ENCODE peak calls at places on chromosome 15, in five cellular contexts. C, B, Q, A and V are unnamed samples.

GRCh38 chr15:68614621-68615035 is 35.8 kb downstream of the CORO2B start:
- DNase-seq in C (no peak), A (no peak), B (no peak), Q (peak; percentile 50), V (no peak)

GRCh38 chr15:99703603-99704443 is 29.4 kb downstream of the LYSMD4 start:
- DNase-seq in C (no peak), Q (no peak), B (peak; percentile 95), A (peak; percentile 39), V (peak; percentile 61)

GRCh38 chr15:71571641-71572040 is 238.7 kb upstream of the NR2E3 start:
- DNase-seq in C (no peak), B (no peak), Q (no peak), A (no peak), V (no peak)

GRCh38 chr15:74392402-74392876 is 25.0 kb upstream of the CYP11A1 start:
- DNase-seq in A (no peak), B (peak; percentile 48), C (no peak), Q (peak; percentile 57), V (no peak)

GRCh38 chr15:70156781-70157261 is 59.1 kb upstream of the TLE3 start:
- DNase-seq in Q (no peak), C (no peak), B (peak; percentile 34), A (no peak), V (peak; percentile 57)

GRCh38 chr15:45185903-45186770 is 1.6 kb downstream of the SHF start:
- DNase-seq in Q (peak; percentile 36), C (no peak), A (no peak), B (peak; percentile 20), V (no peak)

GRCh38 chr15:62208367-62208766 is 43.3 kb upstream of the C2CD4B start:
- DNase-seq in C (no peak), B (no peak), A (no peak), Q (no peak), V (no peak)

GRCh38 chr15:42611532-42611931 is 36.1 kb downstream of the STARD9 start:
- DNase-seq in Q (no peak), B (no peak), A (no peak), C (no peak), V (no peak)

GRCh38 chr15:73010154-73011152 is 41.8 kb upstream of the NEO1 start:
- DNase-seq in Q (no peak), A (no peak), C (no peak), B (peak; percentile 22), V (no peak)

GRCh38 chr15:67080118-67080899 is 14.9 kb downstream of the SMAD3 start:
- DNase-seq in B (peak; percentile 66), Q (peak; percentile 76), A (peak; percentile 81), C (no peak), V (peak; percentile 54)

GRCh38 chr15:74548236-74548635 is 7.2 kb downstream of the ARID3B start:
- DNase-seq in A (no peak), C (no peak), Q (no peak), B (no peak), V (no peak)

GRCh38 chr15:70447081-70447480 is 316.3 kb downstream of the UACA start:
- DNase-seq in A (no peak), C (peak; percentile 21), Q (no peak), B (no peak), V (no peak)

GRCh38 chr15:93830221-93830765 is 401.1 kb upstream of the MCTP2 start:
- DNase-seq in A (no peak), C (no peak), Q (no peak), B (no peak), V (no peak)

GRCh38 chr15:92124669-92125068 is 269.0 kb upstream of the ST8SIA2 start:
- DNase-seq in B (no peak), Q (no peak), C (no peak), A (no peak), V (no peak)

GRCh38 chr15:81880314-81880713 is 165.5 kb downstream of the MEX3B start:
- DNase-seq in Q (no peak), C (no peak), B (no peak), A (no peak), V (no peak)

GRCh38 chr15:39578851-39579486 is 1.9 kb upstream of the THBS1 start:
- DNase-seq in Q (no peak), B (peak; percentile 52), A (no peak), C (no peak), V (no peak)

GRCh38 chr15:84979651-84980050 is 2.0 kb upstream of the PDE8A start:
- DNase-seq in B (no peak), C (no peak), A (peak; percentile 24), Q (peak; percentile 49), V (peak; percentile 47)

GRCh38 chr15:35603298-35603697 is 57.3 kb upstream of the DPH6 start:
- DNase-seq in B (peak; percentile 88), C (no peak), Q (no peak), A (no peak), V (no peak)

GRCh38 chr15:80619677-80620076 is 75.4 kb upstream of the ABHD17C start:
- DNase-seq in B (peak; percentile 43), C (no peak), Q (no peak), A (no peak), V (no peak)

GRCh38 chr15:94674251-94674650 is 442.9 kb downstream of the MCTP2 start:
- DNase-seq in B (no peak), A (no peak), Q (peak; percentile 16), C (no peak), V (no peak)

GRCh38 chr15:75436861-75437260 is 14.6 kb downstream of the SIN3A start:
- DNase-seq in A (no peak), Q (no peak), C (no peak), B (no peak), V (no peak)

GRCh38 chr15:23857028-23857641 is 170.0 kb upstream of the NDN start:
- DNase-seq in A (no peak), Q (peak; percentile 31), B (peak; percentile 22), C (no peak), V (peak; percentile 56)

GRCh38 chr15:69107025-69107620 is 53.3 kb upstream of the GLCE start:
- DNase-seq in C (no peak), Q (no peak), A (no peak), B (peak; percentile 21), V (no peak)

GRCh38 chr15:60673918-60674558 is 195.1 kb upstream of the ICE2 start:
- DNase-seq in B (peak; percentile 96), Q (peak; percentile 43), A (no peak), C (peak; percentile 56), V (peak; percentile 84)

GRCh38 chr15:55914446-55914845 is 79.0 kb downstream of the NEDD4 start:
- DNase-seq in C (no peak), B (no peak), Q (no peak), A (no peak), V (no peak)

GRCh38 chr15:57460208-57460816 is 84.0 kb downstream of the CGNL1 start:
- DNase-seq in C (no peak), B (no peak), A (no peak), Q (no peak), V (no peak)

GRCh38 chr15:101020451-101020850 is 101.3 kb downstream of the LRRK1 start:
- DNase-seq in C (no peak), Q (no peak), B (no peak), A (no peak), V (no peak)

GRCh38 chr15:70121656-70122297 is 24.1 kb upstream of the TLE3 start:
- DNase-seq in Q (peak; percentile 73), A (no peak), C (no peak), B (peak; percentile 80), V (peak; percentile 34)

GRCh38 chr15:58513681-58514336 is 82.0 kb downstream of the LIPC start:
- DNase-seq in Q (no peak), A (no peak), B (no peak), C (no peak), V (no peak)

GRCh38 chr15:31211353-31211752 is 109.8 kb upstream of the TRPM1 start:
- DNase-seq in A (no peak), B (no peak), C (no peak), Q (no peak), V (no peak)

GRCh38 chr15:50330921-50331320 is 24.1 kb downstream of the GABPB1 start:
- DNase-seq in Q (no peak), B (peak; percentile 38), A (no peak), C (no peak), V (no peak)

GRCh38 chr15:57640935-57641682 is 49.4 kb downstream of the MYZAP start:
- DNase-seq in B (peak; percentile 12), A (peak; percentile 50), C (no peak), Q (no peak), V (peak; percentile 38)

DNA sequence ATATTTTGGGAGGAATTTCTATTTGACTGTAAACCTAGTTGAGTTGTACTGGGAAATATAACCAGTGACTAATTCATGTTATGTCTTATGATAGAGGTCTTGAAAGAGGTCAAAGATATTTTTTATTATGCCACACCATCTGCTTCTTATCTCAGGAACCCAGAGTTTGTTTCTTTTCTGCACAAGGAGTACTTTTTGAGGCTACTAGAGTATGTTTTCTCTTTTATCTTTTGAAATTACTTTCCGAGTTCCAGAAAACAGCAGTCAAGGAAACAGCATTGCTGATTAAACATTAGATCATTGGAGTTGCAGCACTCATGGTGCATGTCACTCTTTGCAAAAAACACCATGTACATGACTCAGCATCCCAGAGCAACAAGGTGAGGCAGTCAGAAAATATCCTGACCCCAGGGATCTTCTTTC is 645.8 kb upstream of the NR2F2 start:
- DNase-seq in B (peak; percentile 93), Q (no peak), A (no peak), C (no peak), V (no peak)
- H3K4me3 ChIP-seq in B (no peak overlapping the region), Q (no peak overlapping the region), A (no peak overlapping the region), C (no peak overlapping the region), V (no peak overlapping the region)

DNA sequence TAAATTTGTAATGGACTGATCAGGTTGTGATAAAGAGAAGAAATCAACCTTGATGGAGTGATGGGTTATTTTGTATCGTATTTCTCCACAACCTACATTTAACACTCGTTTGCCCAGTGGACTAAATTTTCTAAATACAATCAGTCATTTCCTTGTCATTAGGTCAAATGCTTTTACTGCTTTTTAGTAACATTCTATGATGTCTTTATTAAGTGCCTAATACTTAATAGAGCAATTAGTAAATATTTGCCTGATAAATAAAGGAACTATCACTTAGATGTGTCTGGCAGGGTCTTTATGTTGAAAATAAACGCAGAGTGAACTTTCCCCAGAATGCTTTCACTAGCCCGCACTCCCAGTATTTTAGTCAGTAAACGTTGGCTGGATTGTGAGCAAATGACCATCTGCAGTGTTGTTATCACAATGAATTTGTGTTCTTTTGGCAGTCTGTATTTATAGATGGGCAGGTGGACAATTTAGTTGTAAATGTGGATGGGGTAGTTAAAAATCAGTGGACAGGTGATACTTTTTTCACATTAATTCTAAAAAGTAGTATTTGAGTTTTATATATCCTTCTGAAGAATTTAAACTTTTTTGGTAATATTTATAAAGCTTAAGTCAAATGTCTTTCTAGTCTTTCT is 4.8 kb downstream of the USP3 start:
- DNase-seq in B (no peak), Q (no peak), A (no peak), C (no peak), V (no peak)
- H3K4me1 ChIP-seq in B (peaks cover 7% of the 10 kb centered on the region), Q (peaks cover 13% of the 10 kb centered on the region), A (peaks cover 27% of the 10 kb centered on the region), C (peaks cover 75% of the 10 kb centered on the region), V (peaks cover 71% of the 10 kb centered on the region)

DNA sequence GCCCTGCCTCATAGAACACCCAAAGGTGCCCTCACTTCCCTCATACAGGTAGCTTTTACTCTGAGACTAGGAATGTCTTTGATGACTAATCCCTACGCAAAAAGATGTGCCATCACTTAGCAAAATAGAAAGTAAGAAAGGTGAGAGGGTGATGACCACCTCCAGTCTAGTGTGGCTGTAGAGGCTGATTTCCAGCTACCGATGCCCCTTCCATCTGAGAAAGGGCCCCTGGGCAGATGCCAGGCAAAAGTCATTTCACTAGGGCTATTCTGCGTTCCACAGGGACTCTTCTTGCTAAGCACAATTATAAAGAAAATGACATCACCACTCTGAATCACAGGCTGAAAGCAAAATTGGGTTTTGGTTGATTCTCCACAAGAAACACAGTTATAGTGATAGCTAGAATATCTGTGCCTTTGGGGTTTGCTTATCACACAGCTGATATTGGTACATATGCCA is 77.4 kb downstream of the RBPMS2 start:
- DNase-seq in B (peak; percentile 36), C (no peak), A (no peak), Q (no peak), V (no peak)
- H3K4me3 ChIP-seq in B (no peak overlapping the region), C (no peak overlapping the region), A (no peak overlapping the region), Q (no peak overlapping the region), V (no peak overlapping the region)

GRCh38 chr15:77118787-77119410 is 48.0 kb upstream of the TSPAN3 start:
- DNase-seq in Q (peak; percentile 20), C (peak; percentile 56), B (peak; percentile 80), A (peak; percentile 83), V (peak; percentile 59)
- H3K4me1 ChIP-seq in Q (no peaks in the 10 kb centered on the region), C (peaks cover 9% of the 10 kb centered on the region), B (peaks cover 8% of the 10 kb centered on the region), A (no peaks in the 10 kb centered on the region), V (no peaks in the 10 kb centered on the region)